ENCODE peak calls at places on chromosomes 13 and 19, in nine cellular contexts. One of them, this sample, is unnamed. For H3K36me3 and H3K4me1, the result is how much of the 10 kb centered on the place peaks cover.

GRCh38 chr19:36103040-36103626 is 7.8 kb upstream of the OVOL3 start:
- DNase-seq in left ventricle myocardium inferior: no peak
- DNase-seq in mesendoderm: no peak
- DNase-seq in effector memory CD4-positive, alpha-beta T cell: no peak
- DNase-seq in cardiac muscle cell: no peak
- DNase-seq in neuronal stem cell: no peak
- DNase-seq in tibial artery: no peak
- DNase-seq in sigmoid colon: no peak
- DNase-seq in IMR-90: no peak
- DNase-seq in this sample: no peak

GRCh38 chr13:45786293-45786920 is 65.1 kb downstream of the SIAH3 start:
- DNase-seq in left ventricle myocardium inferior: no peak
- DNase-seq in mesendoderm: no peak
- DNase-seq in effector memory CD4-positive, alpha-beta T cell: no peak
- DNase-seq in cardiac muscle cell: no peak
- DNase-seq in neuronal stem cell: no peak
- DNase-seq in tibial artery: no peak
- DNase-seq in sigmoid colon: no peak
- DNase-seq in IMR-90: no peak
- DNase-seq in this sample: no peak

GRCh38 chr19:55179570-55180484 is at the start of gene SYT5:
- DNase-seq in left ventricle myocardium inferior: peak
- DNase-seq in mesendoderm: peak
- DNase-seq in effector memory CD4-positive, alpha-beta T cell: peak
- DNase-seq in cardiac muscle cell: peak
- DNase-seq in neuronal stem cell: peak
- DNase-seq in tibial artery: no peak
- DNase-seq in sigmoid colon: no peak
- DNase-seq in IMR-90: no peak
- DNase-seq in this sample: no peak

GRCh38 chr13:26583662-26584061 is 26.2 kb downstream of the WASF3 start:
- DNase-seq in left ventricle myocardium inferior: no peak
- DNase-seq in mesendoderm: no peak
- DNase-seq in effector memory CD4-positive, alpha-beta T cell: no peak
- DNase-seq in cardiac muscle cell: no peak
- DNase-seq in neuronal stem cell: no peak
- DNase-seq in tibial artery: no peak
- DNase-seq in sigmoid colon: no peak
- DNase-seq in IMR-90: no peak
- DNase-seq in this sample: no peak

GRCh38 chr19:29941828-29942403 is at the start of gene URI1:
- DNase-seq in left ventricle myocardium inferior: peak
- DNase-seq in mesendoderm: peak
- DNase-seq in effector memory CD4-positive, alpha-beta T cell: peak
- DNase-seq in cardiac muscle cell: peak
- DNase-seq in neuronal stem cell: peak
- DNase-seq in tibial artery: peak
- DNase-seq in sigmoid colon: peak
- DNase-seq in IMR-90: peak
- DNase-seq in this sample: no peak

GRCh38 chr19:51462681-51463080 is 4.4 kb upstream of the SIGLEC8 start:
- DNase-seq in left ventricle myocardium inferior: no peak
- DNase-seq in mesendoderm: no peak
- DNase-seq in effector memory CD4-positive, alpha-beta T cell: no peak
- DNase-seq in cardiac muscle cell: no peak
- DNase-seq in neuronal stem cell: no peak
- DNase-seq in tibial artery: no peak
- DNase-seq in sigmoid colon: peak
- DNase-seq in IMR-90: no peak
- DNase-seq in this sample: no peak

GRCh38 chr13:29435125-29435911 is 160.2 kb downstream of the SLC7A1 start:
- DNase-seq in left ventricle myocardium inferior: no peak
- DNase-seq in mesendoderm: no peak
- DNase-seq in effector memory CD4-positive, alpha-beta T cell: no peak
- DNase-seq in cardiac muscle cell: peak
- DNase-seq in neuronal stem cell: no peak
- DNase-seq in tibial artery: no peak
- DNase-seq in sigmoid colon: peak
- DNase-seq in IMR-90: peak
- DNase-seq in this sample: no peak

GRCh38 chr13:54643863-54644262 is 1615.2 kb downstream of the OLFM4 start:
- DNase-seq in left ventricle myocardium inferior: no peak
- DNase-seq in mesendoderm: peak
- DNase-seq in effector memory CD4-positive, alpha-beta T cell: no peak
- DNase-seq in cardiac muscle cell: no peak
- DNase-seq in neuronal stem cell: no peak
- DNase-seq in tibial artery: no peak
- DNase-seq in sigmoid colon: no peak
- DNase-seq in IMR-90: no peak
- DNase-seq in this sample: no peak

GRCh38 chr13:24851546-24851945 is 87.6 kb downstream of the RNF17 start:
- DNase-seq in left ventricle myocardium inferior: no peak
- DNase-seq in mesendoderm: no peak
- DNase-seq in effector memory CD4-positive, alpha-beta T cell: no peak
- DNase-seq in cardiac muscle cell: peak
- DNase-seq in neuronal stem cell: no peak
- DNase-seq in tibial artery: no peak
- DNase-seq in sigmoid colon: no peak
- DNase-seq in IMR-90: peak
- DNase-seq in this sample: no peak

GRCh38 chr19:51702103-51702753 is 9.1 kb downstream of the SPACA6 start:
- DNase-seq in left ventricle myocardium inferior: peak
- DNase-seq in mesendoderm: peak
- DNase-seq in effector memory CD4-positive, alpha-beta T cell: peak
- DNase-seq in cardiac muscle cell: peak
- DNase-seq in neuronal stem cell: no peak
- DNase-seq in tibial artery: peak
- DNase-seq in sigmoid colon: peak
- DNase-seq in IMR-90: peak
- DNase-seq in this sample: peak

GRCh38 chr13:32311188-32311897 is 3.8 kb downstream of the ZAR1L start:
- DNase-seq in left ventricle myocardium inferior: no peak
- DNase-seq in mesendoderm: no peak
- DNase-seq in effector memory CD4-positive, alpha-beta T cell: no peak
- DNase-seq in cardiac muscle cell: no peak
- DNase-seq in neuronal stem cell: no peak
- DNase-seq in tibial artery: no peak
- DNase-seq in sigmoid colon: peak
- DNase-seq in IMR-90: no peak
- DNase-seq in this sample: no peak

GRCh38 chr19:29105629-29106352 is 107.2 kb downstream of the UQCRFS1 start:
- DNase-seq in left ventricle myocardium inferior: no peak
- DNase-seq in mesendoderm: peak
- DNase-seq in effector memory CD4-positive, alpha-beta T cell: no peak
- DNase-seq in cardiac muscle cell: no peak
- DNase-seq in neuronal stem cell: no peak
- DNase-seq in tibial artery: peak
- DNase-seq in sigmoid colon: no peak
- DNase-seq in IMR-90: no peak
- DNase-seq in this sample: no peak

GRCh38 chr19:40907968-40908735 is 26.1 kb upstream of the CYP2A7 start:
- DNase-seq in left ventricle myocardium inferior: no peak
- DNase-seq in mesendoderm: no peak
- DNase-seq in effector memory CD4-positive, alpha-beta T cell: peak
- DNase-seq in cardiac muscle cell: no peak
- DNase-seq in neuronal stem cell: no peak
- DNase-seq in tibial artery: no peak
- DNase-seq in sigmoid colon: no peak
- DNase-seq in IMR-90: no peak
- DNase-seq in this sample: no peak

GRCh38 chr19:38291855-38292254 is 12.2 kb upstream of the C19orf33 start:
- DNase-seq in left ventricle myocardium inferior: no peak
- DNase-seq in mesendoderm: no peak
- DNase-seq in effector memory CD4-positive, alpha-beta T cell: no peak
- DNase-seq in cardiac muscle cell: no peak
- DNase-seq in neuronal stem cell: no peak
- DNase-seq in tibial artery: no peak
- DNase-seq in sigmoid colon: no peak
- DNase-seq in IMR-90: no peak
- DNase-seq in this sample: no peak
- H3K27ac ChIP-seq in left ventricle myocardium inferior: no peak
- H3K27ac ChIP-seq in mesendoderm: no peak
- H3K27ac ChIP-seq in effector memory CD4-positive, alpha-beta T cell: no peak
- H3K27ac ChIP-seq in cardiac muscle cell: no peak
- H3K27ac ChIP-seq in neuronal stem cell: no peak
- H3K27ac ChIP-seq in tibial artery: no peak
- H3K27ac ChIP-seq in sigmoid colon: no peak
- H3K27ac ChIP-seq in IMR-90: no peak
- H3K27ac ChIP-seq in this sample: no peak

GRCh38 chr19:15424692-15425272 is 6.0 kb upstream of the AKAP8L start:
- DNase-seq in left ventricle myocardium inferior: no peak
- DNase-seq in mesendoderm: no peak
- DNase-seq in effector memory CD4-positive, alpha-beta T cell: no peak
- DNase-seq in cardiac muscle cell: no peak
- DNase-seq in neuronal stem cell: no peak
- DNase-seq in tibial artery: no peak
- DNase-seq in sigmoid colon: no peak
- DNase-seq in IMR-90: no peak
- DNase-seq in this sample: no peak

GRCh38 chr19:15422311-15423075 is 3.7 kb upstream of the AKAP8L start:
- DNase-seq in left ventricle myocardium inferior: no peak
- DNase-seq in mesendoderm: no peak
- DNase-seq in effector memory CD4-positive, alpha-beta T cell: no peak
- DNase-seq in cardiac muscle cell: no peak
- DNase-seq in neuronal stem cell: no peak
- DNase-seq in tibial artery: no peak
- DNase-seq in sigmoid colon: no peak
- DNase-seq in IMR-90: no peak
- DNase-seq in this sample: no peak

GRCh38 chr19:15424121-15424520 is 5.3 kb upstream of the AKAP8L start:
- DNase-seq in left ventricle myocardium inferior: no peak
- DNase-seq in mesendoderm: no peak
- DNase-seq in effector memory CD4-positive, alpha-beta T cell: no peak
- DNase-seq in cardiac muscle cell: no peak
- DNase-seq in neuronal stem cell: no peak
- DNase-seq in tibial artery: no peak
- DNase-seq in sigmoid colon: no peak
- DNase-seq in IMR-90: no peak
- DNase-seq in this sample: no peak

GRCh38 chr19:15421726-15422260 is 3.0 kb upstream of the AKAP8L start:
- DNase-seq in left ventricle myocardium inferior: peak
- DNase-seq in mesendoderm: no peak
- DNase-seq in effector memory CD4-positive, alpha-beta T cell: no peak
- DNase-seq in cardiac muscle cell: no peak
- DNase-seq in neuronal stem cell: no peak
- DNase-seq in tibial artery: no peak
- DNase-seq in sigmoid colon: no peak
- DNase-seq in IMR-90: no peak
- DNase-seq in this sample: no peak

DNA sequence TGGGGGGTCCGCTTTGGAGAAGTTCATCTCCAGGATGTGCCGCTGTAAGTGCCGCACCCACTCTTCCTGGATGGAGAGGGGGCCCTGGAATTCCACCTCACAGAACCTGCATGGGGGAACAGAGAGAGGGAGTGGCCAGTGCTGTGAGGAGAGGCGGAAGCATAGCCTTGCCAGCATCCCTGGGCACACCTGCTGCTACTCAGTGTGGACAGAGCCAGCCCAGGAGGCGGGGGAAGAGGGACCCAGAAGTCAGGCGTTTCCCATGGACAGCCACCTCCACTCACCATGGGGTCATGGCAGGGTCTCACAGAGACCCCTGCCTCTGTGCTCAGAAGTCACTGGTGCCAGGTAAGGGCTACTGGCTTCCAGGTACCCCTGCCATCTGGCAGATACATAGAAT is 4.3 kb upstream of the AKAP8L start:
- DNase-seq in left ventricle myocardium inferior: no peak
- DNase-seq in mesendoderm: no peak
- DNase-seq in effector memory CD4-positive, alpha-beta T cell: no peak
- DNase-seq in cardiac muscle cell: no peak
- DNase-seq in neuronal stem cell: no peak
- DNase-seq in tibial artery: no peak
- DNase-seq in sigmoid colon: no peak
- DNase-seq in IMR-90: no peak
- DNase-seq in this sample: no peak
- H3K36me3 ChIP-seq in left ventricle myocardium inferior: half or more
- H3K36me3 ChIP-seq in mesendoderm: under half
- H3K36me3 ChIP-seq in effector memory CD4-positive, alpha-beta T cell: half or more
- H3K36me3 ChIP-seq in cardiac muscle cell: under half
- H3K36me3 ChIP-seq in neuronal stem cell: half or more
- H3K36me3 ChIP-seq in tibial artery: under half
- H3K36me3 ChIP-seq in sigmoid colon: half or more
- H3K36me3 ChIP-seq in IMR-90: half or more
- H3K36me3 ChIP-seq in this sample: under half

GRCh38 chr19:4717191-4717965 is 6.3 kb downstream of the DPP9 start:
- DNase-seq in left ventricle myocardium inferior: no peak
- DNase-seq in mesendoderm: no peak
- DNase-seq in effector memory CD4-positive, alpha-beta T cell: no peak
- DNase-seq in cardiac muscle cell: peak
- DNase-seq in neuronal stem cell: no peak
- DNase-seq in tibial artery: no peak
- DNase-seq in sigmoid colon: no peak
- DNase-seq in IMR-90: peak
- DNase-seq in this sample: no peak
- H3K4me1 ChIP-seq in left ventricle myocardium inferior: half or more
- H3K4me1 ChIP-seq in mesendoderm: under half
- H3K4me1 ChIP-seq in effector memory CD4-positive, alpha-beta T cell: under half
- H3K4me1 ChIP-seq in cardiac muscle cell: under half
- H3K4me1 ChIP-seq in neuronal stem cell: under half
- H3K4me1 ChIP-seq in tibial artery: under half
- H3K4me1 ChIP-seq in sigmoid colon: under half
- H3K4me1 ChIP-seq in IMR-90: under half
- H3K4me1 ChIP-seq in this sample: under half

GRCh38 chr19:47890865-47891621 is 4.9 kb upstream of the SULT2A1 start:
- DNase-seq in left ventricle myocardium inferior: no peak
- DNase-seq in mesendoderm: no peak
- DNase-seq in effector memory CD4-positive, alpha-beta T cell: no peak
- DNase-seq in cardiac muscle cell: no peak
- DNase-seq in neuronal stem cell: no peak
- DNase-seq in tibial artery: no peak
- DNase-seq in sigmoid colon: peak
- DNase-seq in IMR-90: no peak
- DNase-seq in this sample: no peak
- H3K27ac ChIP-seq in left ventricle myocardium inferior: no peak
- H3K27ac ChIP-seq in mesendoderm: peak
- H3K27ac ChIP-seq in effector memory CD4-positive, alpha-beta T cell: no peak
- H3K27ac ChIP-seq in cardiac muscle cell: peak
- H3K27ac ChIP-seq in neuronal stem cell: no peak
- H3K27ac ChIP-seq in tibial artery: no peak
- H3K27ac ChIP-seq in sigmoid colon: no peak
- H3K27ac ChIP-seq in IMR-90: no peak
- H3K27ac ChIP-seq in this sample: no peak

DNA sequence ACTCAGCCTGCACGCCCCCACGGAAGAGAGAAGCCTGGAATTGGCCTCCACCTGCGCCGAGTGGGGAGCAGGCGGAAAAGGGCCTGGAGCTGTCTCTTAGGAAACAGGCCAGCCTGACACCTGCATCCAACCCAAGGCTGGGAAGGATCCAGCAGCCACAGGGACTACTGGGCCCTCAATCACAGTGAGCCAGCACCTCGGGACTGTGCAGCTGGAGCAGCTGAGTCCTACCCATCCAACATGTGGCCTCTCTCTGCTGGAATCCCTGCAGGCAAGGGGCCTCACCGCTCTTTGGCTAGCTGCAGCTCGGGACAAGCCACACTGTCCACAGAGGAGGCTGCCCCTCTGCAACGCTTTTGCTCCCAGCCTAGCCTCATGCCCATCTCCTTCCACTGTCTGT is 8.3 kb upstream of the EPHX3 start:
- DNase-seq in left ventricle myocardium inferior: no peak
- DNase-seq in mesendoderm: no peak
- DNase-seq in effector memory CD4-positive, alpha-beta T cell: no peak
- DNase-seq in cardiac muscle cell: no peak
- DNase-seq in neuronal stem cell: no peak
- DNase-seq in tibial artery: no peak
- DNase-seq in sigmoid colon: no peak
- DNase-seq in IMR-90: no peak
- DNase-seq in this sample: no peak
- H3K36me3 ChIP-seq in left ventricle myocardium inferior: half or more
- H3K36me3 ChIP-seq in mesendoderm: under half
- H3K36me3 ChIP-seq in effector memory CD4-positive, alpha-beta T cell: half or more
- H3K36me3 ChIP-seq in cardiac muscle cell: under half
- H3K36me3 ChIP-seq in neuronal stem cell: half or more
- H3K36me3 ChIP-seq in tibial artery: half or more
- H3K36me3 ChIP-seq in sigmoid colon: half or more
- H3K36me3 ChIP-seq in IMR-90: half or more
- H3K36me3 ChIP-seq in this sample: half or more

This sample was measured in iPS DF 6.9.